ENCODE peak calls at places on chromosomes 13 and 19, in six cellular contexts. One of them, this sample, is unnamed.

GRCh38 chr19:13082192-13083007 is 20.3 kb downstream of the LYL1 start:
- DNase-seq in RWPE1: no peak
- DNase-seq in heart right ventricle: no peak
- DNase-seq in ACHN: no peak
- DNase-seq in small intestine: no peak
- DNase-seq in GM18507: no peak
- DNase-seq in this sample: no peak

GRCh38 chr19:8371011-8371804 is 7.3 kb downstream of the ANGPTL4 start:
- DNase-seq in RWPE1: no peak
- DNase-seq in GM18507: no peak
- DNase-seq in ACHN: no peak
- DNase-seq in heart right ventricle: no peak
- DNase-seq in small intestine: peak
- DNase-seq in this sample: no peak

GRCh38 chr19:22263121-22263520 is 23.1 kb upstream of the ZNF729 start:
- DNase-seq in heart right ventricle: no peak
- DNase-seq in small intestine: no peak
- DNase-seq in RWPE1: no peak
- DNase-seq in ACHN: no peak
- DNase-seq in GM18507: no peak
- DNase-seq in this sample: no peak

GRCh38 chr13:62920181-62920580 is 1504.5 kb upstream of the PCDH20 start:
- DNase-seq in heart right ventricle: no peak
- DNase-seq in small intestine: no peak
- DNase-seq in GM18507: no peak
- DNase-seq in RWPE1: no peak
- DNase-seq in ACHN: no peak
- DNase-seq in this sample: no peak

GRCh38 chr13:26186995-26187394 is 35.1 kb downstream of the RNF6 start:
- DNase-seq in ACHN: no peak
- DNase-seq in GM18507: no peak
- DNase-seq in small intestine: no peak
- DNase-seq in heart right ventricle: no peak
- DNase-seq in RWPE1: no peak
- DNase-seq in this sample: no peak

GRCh38 chr13:108629353-108629752 is at the start of gene MYO16:
- DNase-seq in heart right ventricle: no peak
- DNase-seq in ACHN: no peak
- DNase-seq in GM18507: no peak
- DNase-seq in small intestine: no peak
- DNase-seq in RWPE1: no peak
- DNase-seq in this sample: no peak

GRCh38 chr19:37537391-37537947 is 30.7 kb downstream of the ZNF793 start:
- DNase-seq in ACHN: no peak
- DNase-seq in heart right ventricle: no peak
- DNase-seq in RWPE1: no peak
- DNase-seq in small intestine: no peak
- DNase-seq in GM18507: no peak
- DNase-seq in this sample: no peak

GRCh38 chr19:39765091-39766076 is 13.3 kb upstream of the LEUTX start:
- DNase-seq in heart right ventricle: no peak
- DNase-seq in GM18507: no peak
- DNase-seq in small intestine: peak
- DNase-seq in RWPE1: peak
- DNase-seq in ACHN: peak
- DNase-seq in this sample: peak

GRCh38 chr13:36131931-36132297 is 732 bp upstream of the DCLK1 start:
- DNase-seq in small intestine: no peak
- DNase-seq in heart right ventricle: peak
- DNase-seq in RWPE1: no peak
- DNase-seq in GM18507: no peak
- DNase-seq in ACHN: no peak
- DNase-seq in this sample: peak

GRCh38 chr13:106986033-106986484 is 418.1 kb upstream of the ARGLU1 start:
- DNase-seq in GM18507: no peak
- DNase-seq in heart right ventricle: no peak
- DNase-seq in RWPE1: no peak
- DNase-seq in small intestine: peak
- DNase-seq in ACHN: no peak
- DNase-seq in this sample: no peak

GRCh38 chr19:16860118-16860517 is 28.7 kb upstream of the F2RL3 start:
- DNase-seq in RWPE1: no peak
- DNase-seq in small intestine: no peak
- DNase-seq in ACHN: no peak
- DNase-seq in GM18507: no peak
- DNase-seq in heart right ventricle: no peak
- DNase-seq in this sample: no peak

GRCh38 chr13:72530471-72530870 is 197.0 kb downstream of the MZT1 start:
- DNase-seq in ACHN: no peak
- DNase-seq in RWPE1: no peak
- DNase-seq in small intestine: no peak
- DNase-seq in GM18507: no peak
- DNase-seq in heart right ventricle: no peak
- DNase-seq in this sample: no peak